ENCODE peak calls at places on chromosomes 12 and 14, in six cellular contexts. S, Q, I, E, G and O are unnamed samples.

GRCh38 chr14:60922050-60922449 is 58.8 kb downstream of the TRMT5 start:
- DNase-seq in S (no peak), Q (no peak), I (no peak), E (no peak), G (no peak), O (peak; percentile 31)

GRCh38 chr12:5030066-5030465 is 13.6 kb upstream of the KCNA5 start:
- DNase-seq in S (no peak), Q (no peak), I (no peak), E (no peak), G (no peak), O (no peak)

GRCh38 chr12:109153711-109154434 is 37.5 kb downstream of the ACACB start:
- DNase-seq in S (no peak), Q (no peak), I (no peak), E (peak; percentile 6), G (no peak), O (no peak)

GRCh38 chr12:128269108-128269713 is 2.2 kb downstream of the TMEM132C start:
- DNase-seq in S (no peak), Q (no peak), I (no peak), E (no peak), G (no peak), O (no peak)

GRCh38 chr12:71166869-71167268 is 9.1 kb upstream of the TSPAN8 start:
- DNase-seq in S (no peak), Q (no peak), I (no peak), E (no peak), G (no peak), O (no peak)

GRCh38 chr14:102375126-102375525 is 12.4 kb downstream of the TECPR2 start:
- DNase-seq in S (no peak), Q (no peak), I (no peak), E (peak; percentile 18), G (no peak), O (no peak)

GRCh38 chr12:26566670-26567069 is 266.3 kb downstream of the ITPR2 start:
- DNase-seq in S (no peak), Q (no peak), I (no peak), E (no peak), G (no peak), O (peak; percentile 12)

GRCh38 chr14:73424453-73424852 is 33.9 kb downstream of the NUMB start:
- DNase-seq in S (no peak), Q (no peak), I (no peak), E (no peak), G (no peak), O (no peak)

GRCh38 chr12:19799216-19799615 is 359.9 kb downstream of the AEBP2 start:
- DNase-seq in S (no peak), Q (no peak), I (no peak), E (no peak), G (no peak), O (peak; percentile 31)

GRCh38 chr14:79614443-79614842 is 596.9 kb downstream of the DIO2 start:
- DNase-seq in S (no peak), Q (no peak), I (no peak), E (no peak), G (no peak), O (no peak)

GRCh38 chr14:98548071-98548686 is 723.8 kb downstream of the BCL11B start:
- DNase-seq in S (no peak), Q (no peak), I (no peak), E (peak; percentile 63), G (no peak), O (no peak)

GRCh38 chr12:103652808-103653207 is 65.7 kb downstream of the STAB2 start:
- DNase-seq in S (no peak), Q (no peak), I (no peak), E (no peak), G (no peak), O (no peak)

GRCh38 chr12:128959931-128960330 is 106.7 kb downstream of the GLT1D1 start:
- DNase-seq in S (no peak), Q (no peak), I (no peak), E (no peak), G (no peak), O (no peak)

GRCh38 chr14:103391048-103391447 is 5.8 kb downstream of the MARK3 start:
- DNase-seq in S (peak; percentile 23), Q (peak; percentile 41), I (peak; percentile 30), E (peak; percentile 72), G (no peak), O (peak; percentile 84)

GRCh38 chr14:96269359-96269710 is 13.3 kb downstream of the BDKRB1 start:
- DNase-seq in S (no peak), Q (no peak), I (no peak), E (no peak), G (no peak), O (no peak)

GRCh38 chr12:28537474-28537873 is 347.2 kb downstream of the CCDC91 start:
- DNase-seq in S (no peak), Q (no peak), I (no peak), E (no peak), G (no peak), O (peak; percentile 11)